ENCODE peak calls at places on chromosomes 13 and 19, in nine cellular contexts. Z is left cardiac atrium; N is activated gamma-delta T cell treated with Interleukin-2 at 50 U/mL for 16 hours; O is posterior cingulate gyrus; J is heart left ventricle; Q is CD8-positive, alpha-beta T cell; T is glutamatergic neuron; G is astrocyte of the cerebellum; W is mucosa of gallbladder. Y is an unnamed sample.

GRCh38 chr19:55373993-55374757 is 2.5 kb upstream of the TMEM190 start:
- DNase-seq in Z (no peak), N (no peak), O (no peak), J (no peak), Q (no peak), T (peak), G (no peak), W (no peak), Y (no peak)

GRCh38 chr19:14072535-14073231 is at the start of gene MISP3:
- DNase-seq in Z (peak), N (peak), O (peak), J (peak), Q (peak), T (peak), G (no peak), W (peak), Y (peak)

GRCh38 chr19:4567584-4568071 is 8.1 kb upstream of the SEMA6B start:
- DNase-seq in Z (peak), N (peak), O (peak), J (peak), Q (peak), T (peak), G (no peak), W (peak), Y (peak)

GRCh38 chr19:46201413-46202310 is 27.9 kb upstream of the IGFL1 start:
- DNase-seq in Z (no peak), N (no peak), O (no peak), J (no peak), Q (no peak), T (no peak), G (no peak), W (no peak), Y (no peak)

GRCh38 chr13:31101511-31102170 is 60.1 kb downstream of the HSPH1 start:
- DNase-seq in Z (no peak), N (no peak), O (no peak), J (peak), Q (no peak), T (no peak), G (no peak), W (no peak), Y (no peak)

GRCh38 chr13:83621765-83622421 is 260.4 kb downstream of the SLITRK1 start:
- DNase-seq in Z (no peak), N (no peak), O (no peak), J (no peak), Q (no peak), T (no peak), G (no peak), W (no peak), Y (no peak)

GRCh38 chr13:106063591-106064308 is 471.7 kb downstream of the EFNB2 start:
- DNase-seq in Z (no peak), N (no peak), O (no peak), J (no peak), Q (no peak), T (no peak), G (no peak), W (no peak), Y (no peak)

GRCh38 chr13:109509154-109509905 is 277.1 kb downstream of the IRS2 start:
- DNase-seq in Z (no peak), N (no peak), O (no peak), J (no peak), Q (no peak), T (no peak), G (peak), W (no peak), Y (no peak)

GRCh38 chr13:36282818-36283432 is 14.7 kb downstream of the CCDC169 start:
- DNase-seq in Z (no peak), N (no peak), O (no peak), J (no peak), Q (no peak), T (no peak), G (peak), W (no peak), Y (no peak)

GRCh38 chr13:110030394-110030928 is 244.1 kb upstream of the IRS2 start:
- DNase-seq in Z (no peak), N (no peak), O (no peak), J (no peak), Q (no peak), T (no peak), G (no peak), W (no peak), Y (no peak)

GRCh38 chr13:25466880-25467279 is 95.1 kb downstream of the ATP8A2 start:
- DNase-seq in Z (no peak), N (no peak), O (no peak), J (no peak), Q (no peak), T (peak), G (no peak), W (no peak), Y (no peak)

GRCh38 chr19:2603320-2603719 is 99.2 kb downstream of the GNG7 start:
- DNase-seq in Z (peak), N (no peak), O (peak), J (no peak), Q (no peak), T (peak), G (peak), W (no peak), Y (peak)

GRCh38 chr13:111031531-111031961 is 83.6 kb upstream of the ARHGEF7 start:
- DNase-seq in Z (no peak), N (no peak), O (no peak), J (no peak), Q (no peak), T (no peak), G (no peak), W (no peak), Y (no peak)

GRCh38 chr13:76216729-76217128 is 580.6 kb downstream of the LMO7 start:
- DNase-seq in Z (no peak), N (no peak), O (no peak), J (no peak), Q (no peak), T (no peak), G (no peak), W (no peak), Y (no peak)

GRCh38 chr19:6279931-6280591 is at the start of gene MLLT1:
- DNase-seq in Z (peak), N (peak), O (peak), J (peak), Q (peak), T (peak), G (peak), W (peak), Y (peak)

GRCh38 chr13:111610077-111610476 is 289.6 kb downstream of the TEX29 start:
- DNase-seq in Z (no peak), N (no peak), O (no peak), J (no peak), Q (no peak), T (no peak), G (no peak), W (no peak), Y (no peak)

GRCh38 chr13:87622921-87623320 is 48.2 kb upstream of the SLITRK5 start:
- DNase-seq in Z (no peak), N (no peak), O (no peak), J (no peak), Q (no peak), T (no peak), G (peak), W (no peak), Y (no peak)

GRCh38 chr13:27028683-27029480 is 142.7 kb downstream of the USP12 start:
- DNase-seq in Z (no peak), N (no peak), O (no peak), J (no peak), Q (no peak), T (no peak), G (no peak), W (no peak), Y (no peak)

GRCh38 chr13:94825507-94825906 is 113.2 kb upstream of the SOX21 start:
- DNase-seq in Z (peak), N (no peak), O (peak), J (peak), Q (no peak), T (peak), G (peak), W (peak), Y (peak)

GRCh38 chr19:46878613-46879375 is 18.0 kb downstream of the ARHGAP35 start:
- DNase-seq in Z (no peak), N (no peak), O (no peak), J (no peak), Q (no peak), T (no peak), G (peak), W (no peak), Y (no peak)

GRCh38 chr19:50002386-50002960 is 22.7 kb downstream of the VRK3 start:
- DNase-seq in Z (no peak), N (no peak), O (no peak), J (no peak), Q (no peak), T (no peak), G (no peak), W (no peak), Y (no peak)

GRCh38 chr19:3604987-3605343 is 1.7 kb downstream of the TBXA2R start:
- DNase-seq in Z (no peak), N (peak), O (no peak), J (peak), Q (peak), T (no peak), G (no peak), W (no peak), Y (no peak)

GRCh38 chr19:41328157-41328817 is 18.3 kb downstream of the CCDC97 start:
- DNase-seq in Z (no peak), N (no peak), O (no peak), J (no peak), Q (no peak), T (no peak), G (no peak), W (no peak), Y (peak)

GRCh38 chr13:101681834-101682233 is 229.4 kb downstream of the ITGBL1 start:
- DNase-seq in Z (no peak), N (no peak), O (no peak), J (no peak), Q (no peak), T (no peak), G (peak), W (no peak), Y (no peak)

GRCh38 chr19:49359851-49360845 is 2.1 kb downstream of the TEAD2 start:
- DNase-seq in Z (no peak), N (no peak), O (no peak), J (no peak), Q (no peak), T (no peak), G (no peak), W (no peak), Y (no peak)

GRCh38 chr13:84481958-84482357 is 599.7 kb upstream of the SLITRK1 start:
- DNase-seq in Z (no peak), N (no peak), O (no peak), J (no peak), Q (no peak), T (no peak), G (peak), W (no peak), Y (no peak)

GRCh38 chr13:78679329-78679728 is 20.4 kb upstream of the OBI1 start:
- DNase-seq in Z (no peak), N (no peak), O (no peak), J (no peak), Q (no peak), T (no peak), G (no peak), W (no peak), Y (no peak)

GRCh38 chr19:55452381-55453325 is 8.8 kb downstream of the ISOC2 start:
- DNase-seq in Z (peak), N (no peak), O (peak), J (peak), Q (no peak), T (peak), G (no peak), W (peak), Y (peak)

GRCh38 chr19:28999733-29000433 is 213.1 kb downstream of the UQCRFS1 start:
- DNase-seq in Z (peak), N (no peak), O (no peak), J (no peak), Q (no peak), T (no peak), G (no peak), W (no peak), Y (no peak)

GRCh38 chr19:2050991-2051770 is at the start of gene MKNK2:
- DNase-seq in Z (peak), N (peak), O (peak), J (peak), Q (peak), T (peak), G (peak), W (peak), Y (peak)

GRCh38 chr19:7287716-7288115 is 6.5 kb downstream of the INSR start:
- DNase-seq in Z (no peak), N (no peak), O (no peak), J (no peak), Q (no peak), T (no peak), G (peak), W (no peak), Y (no peak)

GRCh38 chr13:43374621-43375020 is 351.2 kb downstream of the DNAJC15 start:
- DNase-seq in Z (no peak), N (no peak), O (no peak), J (no peak), Q (no peak), T (no peak), G (peak), W (no peak), Y (no peak)

GRCh38 chr13:76944457-76944856 is 3.9 kb upstream of the ACOD1 start:
- DNase-seq in Z (no peak), N (no peak), O (no peak), J (no peak), Q (no peak), T (no peak), G (no peak), W (no peak), Y (no peak)

GRCh38 chr13:25227690-25228089 is 55.6 kb upstream of the AMER2 start:
- DNase-seq in Z (no peak), N (no peak), O (no peak), J (no peak), Q (no peak), T (no peak), G (no peak), W (no peak), Y (no peak)

GRCh38 chr19:31253816-31254551 is 95.3 kb downstream of the TSHZ3 start:
- DNase-seq in Z (no peak), N (no peak), O (no peak), J (no peak), Q (no peak), T (no peak), G (peak), W (no peak), Y (no peak)

GRCh38 chr13:111204438-111205177 is 89.5 kb downstream of the ARHGEF7 start:
- DNase-seq in Z (peak), N (no peak), O (no peak), J (peak), Q (no peak), T (no peak), G (no peak), W (peak), Y (no peak)